ENCODE peak calls at places on chromosomes 12 and 14, in seven cellular contexts. J is fibroblast of pulmonary artery, W is HL-60, D is tibial nerve, L is adrenal gland, C is OCI-LY7, Z is Peyer's patch. N is an unnamed sample.

GRCh38 chr14:71521736-71522135 is 410.5 kb upstream of the RGS6 start:
- DNase-seq in J (no peak), W (no peak), D (no peak), L (no peak), C (no peak), Z (no peak), N (no peak)

GRCh38 chr12:116490481-116490880 is 68.7 kb upstream of the MAP1LC3B2 start:
- DNase-seq in J (peak), W (no peak), D (no peak), L (no peak), C (no peak), Z (no peak), N (no peak)

GRCh38 chr14:100140452-100141132 is 18.9 kb downstream of the DEGS2 start:
- DNase-seq in J (peak), W (peak), D (no peak), L (no peak), C (no peak), Z (peak), N (no peak)

GRCh38 chr12:115232455-115233156 is 548.6 kb upstream of the TBX3 start:
- DNase-seq in J (peak), W (no peak), D (no peak), L (no peak), C (no peak), Z (no peak), N (no peak)

GRCh38 chr12:122420471-122421262 is 1.8 kb downstream of the CLIP1 start:
- DNase-seq in J (no peak), W (no peak), D (no peak), L (no peak), C (no peak), Z (no peak), N (peak)

GRCh38 chr12:132560831-132561783 is 49.3 kb downstream of the LRCOL1 start:
- DNase-seq in J (peak), W (peak), D (no peak), L (no peak), C (peak), Z (peak), N (peak)

GRCh38 chr14:100894416-100894815 is 9.1 kb downstream of the RTL1 start:
- DNase-seq in J (no peak), W (no peak), D (no peak), L (peak), C (no peak), Z (peak), N (no peak)

GRCh38 chr12:13559318-13559978 is 362.9 kb downstream of the EMP1 start:
- DNase-seq in J (no peak), W (no peak), D (no peak), L (no peak), C (no peak), Z (peak), N (no peak)

GRCh38 chr12:56157201-56158028 is 744 bp upstream of the MYL6 start:
- DNase-seq in J (peak), W (peak), D (peak), L (peak), C (peak), Z (peak), N (peak)

GRCh38 chr12:68350753-68351152 is 18.6 kb upstream of the MDM1 start:
- DNase-seq in J (no peak), W (no peak), D (no peak), L (no peak), C (no peak), Z (no peak), N (no peak)

GRCh38 chr14:56759633-56760032 is 50.6 kb downstream of the OTX2 start:
- DNase-seq in J (no peak), W (no peak), D (no peak), L (no peak), C (no peak), Z (no peak), N (no peak)

GRCh38 chr12:12036901-12037300 is 33.8 kb upstream of the BCL2L14 start:
- DNase-seq in J (no peak), W (no peak), D (no peak), L (no peak), C (no peak), Z (no peak), N (no peak)

GRCh38 chr12:52350786-52351185 is 16.5 kb downstream of the KRT85 start:
- DNase-seq in J (no peak), W (no peak), D (no peak), L (no peak), C (no peak), Z (no peak), N (no peak)

GRCh38 chr12:55743131-55743921 is 404 bp downstream of the GDF11 start:
- DNase-seq in J (peak), W (peak), D (no peak), L (peak), C (peak), Z (peak), N (peak)

GRCh38 chr12:53694746-53695145 is 18.9 kb upstream of the ATP5MC2 start:
- DNase-seq in J (no peak), W (no peak), D (no peak), L (no peak), C (no peak), Z (no peak), N (no peak)

GRCh38 chr12:53696655-53697321 is 20.9 kb upstream of the ATP5MC2 start:
- DNase-seq in J (no peak), W (no peak), D (no peak), L (no peak), C (no peak), Z (no peak), N (no peak)

GRCh38 chr12:53698948-53699672 is 23.2 kb upstream of the ATP5MC2 start:
- DNase-seq in J (no peak), W (no peak), D (no peak), L (no peak), C (no peak), Z (no peak), N (no peak)

GRCh38 chr12:53695148-53696138 is 19.6 kb upstream of the ATP5MC2 start:
- DNase-seq in J (peak), W (no peak), D (no peak), L (no peak), C (no peak), Z (peak), N (no peak)

DNA sequence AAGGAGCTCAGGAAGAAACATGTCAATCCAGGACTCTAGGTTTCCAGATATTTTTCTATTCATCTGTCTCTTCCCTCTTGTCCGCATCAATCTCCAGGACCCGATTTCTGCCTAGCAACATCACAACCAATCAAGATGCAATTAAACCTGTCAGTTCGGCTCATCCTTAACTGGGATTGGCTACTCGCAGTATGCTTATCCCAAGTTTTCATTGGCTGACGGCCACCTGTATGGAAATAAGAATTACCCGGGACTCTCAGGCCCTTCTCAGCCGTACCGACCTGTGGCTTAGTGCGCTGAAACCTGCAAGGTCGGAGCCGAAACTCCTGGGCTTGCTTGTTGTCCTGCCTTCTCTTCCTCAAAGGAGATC is 20.4 kb upstream of the ATP5MC2 start:
- DNase-seq in J (peak), W (no peak), D (peak), L (peak), C (peak), Z (peak), N (peak)
- H3K4me3 ChIP-seq in J (no peak), W (no peak), D (no peak), L (no peak), C (no peak), Z (no peak), N (no peak)

GRCh38 chr12:53454710-53455109 is 2.8 kb downstream of the PCBP2 start:
- DNase-seq in J (no peak), W (no peak), D (no peak), L (no peak), C (no peak), Z (no peak), N (no peak)

GRCh38 chr12:53453953-53454640 is 2.2 kb downstream of the PCBP2 start:
- DNase-seq in J (no peak), W (no peak), D (no peak), L (no peak), C (no peak), Z (no peak), N (no peak)

GRCh38 chr12:53450936-53451335 is 966 bp upstream of the PCBP2 start:
- DNase-seq in J (no peak), W (no peak), D (no peak), L (no peak), C (no peak), Z (no peak), N (no peak)

GRCh38 chr12:53451661-53452158 is at the start of gene PCBP2:
- DNase-seq in J (peak), W (peak), D (peak), L (peak), C (peak), Z (peak), N (peak)

GRCh38 chr12:53452159-53453077 is 516 bp downstream of the PCBP2 start:
- DNase-seq in J (peak), W (peak), D (peak), L (peak), C (peak), Z (peak), N (peak)
- TF ChIP-seq CTCF in J (no peak), W (no peak), D (peak), L (peak), C (peak), Z (no peak), N (peak)

GRCh38 chr14:88168025-88168424 is 155.0 kb downstream of the KCNK10 start:
- DNase-seq in J (no peak), W (no peak), D (no peak), L (no peak), C (no peak), Z (no peak), N (no peak)
- H3K4me3 ChIP-seq in J (no peak), W (no peak), D (no peak), L (no peak), C (no peak), Z (no peak), N (no peak)

GRCh38 chr12:31339831-31340622 is 14.1 kb upstream of the SINHCAF start:
- DNase-seq in J (no peak), W (no peak), D (no peak), L (no peak), C (no peak), Z (no peak), N (no peak)

GRCh38 chr12:31342314-31342713 is 16.4 kb upstream of the SINHCAF start:
- DNase-seq in J (no peak), W (no peak), D (no peak), L (no peak), C (no peak), Z (no peak), N (no peak)

GRCh38 chr12:31343139-31343538 is 17.2 kb upstream of the SINHCAF start:
- DNase-seq in J (no peak), W (no peak), D (no peak), L (no peak), C (no peak), Z (no peak), N (no peak)

GRCh38 chr12:31337952-31338351 is 12.0 kb upstream of the SINHCAF start:
- DNase-seq in J (no peak), W (no peak), D (no peak), L (no peak), C (no peak), Z (no peak), N (no peak)
- TF ChIP-seq CTCF in J (no peak), W (no peak), D (no peak), L (no peak), C (no peak), Z (no peak), N (no peak)

DNA sequence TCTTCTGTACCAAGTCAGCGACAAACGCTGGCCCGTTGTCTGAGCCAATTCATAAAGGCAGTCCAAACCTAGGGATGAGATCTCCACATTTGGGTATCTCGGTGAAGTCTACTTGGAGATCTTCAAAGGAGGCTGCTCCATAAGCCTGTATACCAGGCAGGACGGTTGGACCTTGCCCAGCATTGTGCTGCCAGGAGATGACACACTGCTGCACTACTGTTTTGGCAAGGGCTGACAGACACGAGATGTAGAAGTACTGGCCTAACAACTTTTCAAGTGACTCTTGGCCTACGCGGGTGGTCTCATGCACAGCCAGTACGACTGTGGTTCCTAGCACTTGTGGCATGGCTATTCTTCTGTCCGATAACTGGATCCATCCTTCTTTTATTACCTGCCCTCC is 135.3 kb downstream of the SLC38A6 start:
- DNase-seq in J (no peak), W (no peak), D (no peak), L (no peak), C (no peak), Z (no peak), N (no peak)
- H3K4me3 ChIP-seq in J (no peak), W (no peak), D (no peak), L (no peak), C (no peak), Z (no peak), N (no peak)

GRCh38 chr12:105321125-105321524 is 9.4 kb upstream of the C12orf75 start:
- DNase-seq in J (no peak), W (no peak), D (no peak), L (no peak), C (peak), Z (no peak), N (no peak)
- TF ChIP-seq CTCF in J (no peak), W (no peak), D (no peak), L (no peak), C (peak), Z (no peak), N (peak)

GRCh38 chr12:8064131-8064530 is 2.0 kb downstream of the C3AR1 start:
- DNase-seq in J (no peak), W (no peak), D (no peak), L (no peak), C (no peak), Z (no peak), N (no peak)
- H3K4me3 ChIP-seq in J (no peak), W (no peak), D (no peak), L (no peak), C (no peak), Z (no peak), N (no peak)

GRCh38 chr12:48956279-48957140 is 777 bp downstream of the ARF3 start:
- DNase-seq in J (peak), W (peak), D (peak), L (peak), C (peak), Z (peak), N (peak)
- TF ChIP-seq CTCF in J (no peak), W (no peak), D (no peak), L (no peak), C (peak), Z (no peak), N (no peak)

DNA sequence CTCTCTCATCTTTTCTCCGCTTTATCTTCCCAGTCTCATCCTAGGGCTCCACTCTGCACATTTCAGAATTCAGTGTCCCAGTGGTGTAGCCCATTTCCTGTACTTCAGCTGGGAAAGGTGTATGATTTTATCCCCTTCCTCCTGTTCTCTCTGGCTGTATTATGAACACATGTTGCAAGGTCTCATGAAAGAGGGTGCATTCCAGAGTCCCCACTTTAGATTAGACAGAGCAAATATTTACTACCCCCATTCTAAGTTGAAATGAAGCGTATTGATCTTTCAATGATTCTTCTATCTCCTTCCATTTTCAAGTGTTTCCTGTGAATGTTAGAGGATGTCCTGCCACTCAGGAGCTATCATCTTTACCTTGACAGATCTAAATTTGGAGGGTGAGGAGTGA is 123.2 kb downstream of the WIF1 start:
- DNase-seq in J (no peak), W (no peak), D (no peak), L (no peak), C (no peak), Z (no peak), N (no peak)
- H3K4me3 ChIP-seq in J (no peak), W (no peak), D (no peak), L (no peak), C (no peak), Z (no peak), N (no peak)

GRCh38 chr14:89537911-89538310 is 120.9 kb upstream of the FOXN3 start:
- DNase-seq in J (no peak), W (no peak), D (no peak), L (no peak), C (no peak), Z (no peak), N (no peak)
- TF ChIP-seq CTCF in J (no peak), W (no peak), D (no peak), L (no peak), C (peak), Z (no peak), N (no peak)

N was measured in GM12865.